ENCODE peak calls at places on chromosomes 6 and 20, in four cellular contexts. P is HL-60, Z is K562, X is GM12878. R is an unnamed sample.

GRCh38 chr6:145015739-145016558 is 719.4 kb downstream of the EPM2A start:
- DNase-seq in Z (peak), X (peak), P (peak), R (peak)

GRCh38 chr6:107079429-107079828 is 35.9 kb downstream of the BEND3 start:
- DNase-seq in P (peak), Z (peak), X (no peak), R (no peak)

GRCh38 chr20:4076671-4077070 is 61.3 kb upstream of the RNF24 start:
- DNase-seq in Z (no peak), P (no peak), X (no peak), R (no peak)

GRCh38 chr6:143999406-143999805 is 8.7 kb downstream of the PLAGL1 start:
- DNase-seq in X (no peak), P (no peak), Z (no peak), R (no peak)

GRCh38 chr20:31670371-31671228 is 32.9 kb downstream of the COX4I2 start:
- DNase-seq in X (no peak), Z (peak), P (no peak), R (no peak)

GRCh38 chr6:112010328-112010727 is 43.6 kb upstream of the CCN6 start:
- DNase-seq in P (no peak), Z (no peak), X (no peak), R (no peak)

GRCh38 chr6:158018370-158018771 is 36.7 kb downstream of the SYNJ2 start:
- DNase-seq in X (no peak), P (no peak), Z (no peak), R (no peak)

GRCh38 chr20:23295934-23296333 is 54.7 kb upstream of the NXT1 start:
- DNase-seq in Z (no peak), P (no peak), X (no peak), R (no peak)

GRCh38 chr6:161232467-161232866 is 41.4 kb downstream of the AGPAT4 start:
- DNase-seq in X (no peak), P (no peak), Z (no peak), R (no peak)

GRCh38 chr20:39269031-39269461 is 306.9 kb downstream of the DHX35 start:
- DNase-seq in Z (peak), P (no peak), X (no peak), R (peak)

GRCh38 chr6:55841341-55841740 is 34.0 kb downstream of the BMP5 start:
- DNase-seq in Z (no peak), X (no peak), P (no peak), R (no peak)

DNA sequence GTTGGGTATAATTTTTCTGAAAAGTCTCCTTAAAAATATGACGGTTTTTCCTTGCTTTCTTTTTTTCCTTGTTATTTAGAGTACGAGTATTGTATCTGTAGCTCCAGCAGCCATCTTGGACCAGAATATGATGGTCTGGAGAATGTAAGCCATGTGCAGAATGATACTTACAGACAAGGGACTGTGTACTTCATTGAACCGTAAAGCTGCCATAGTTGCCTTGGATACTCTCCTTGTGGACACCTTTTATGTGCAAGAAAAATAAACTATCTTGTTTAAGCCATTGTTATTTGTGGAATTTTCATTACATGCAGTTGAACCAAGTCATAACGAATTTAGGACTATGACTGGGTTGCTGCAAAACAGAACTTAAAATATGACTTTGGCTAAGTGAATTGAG is 485.7 kb upstream of the CITED2 start:
- DNase-seq in Z (no peak), P (no peak), X (no peak), R (no peak)
- TF ChIP-seq POLR2AphosphoS5 in Z (no peak), P (no peak), X (no peak), R (no peak)

DNA sequence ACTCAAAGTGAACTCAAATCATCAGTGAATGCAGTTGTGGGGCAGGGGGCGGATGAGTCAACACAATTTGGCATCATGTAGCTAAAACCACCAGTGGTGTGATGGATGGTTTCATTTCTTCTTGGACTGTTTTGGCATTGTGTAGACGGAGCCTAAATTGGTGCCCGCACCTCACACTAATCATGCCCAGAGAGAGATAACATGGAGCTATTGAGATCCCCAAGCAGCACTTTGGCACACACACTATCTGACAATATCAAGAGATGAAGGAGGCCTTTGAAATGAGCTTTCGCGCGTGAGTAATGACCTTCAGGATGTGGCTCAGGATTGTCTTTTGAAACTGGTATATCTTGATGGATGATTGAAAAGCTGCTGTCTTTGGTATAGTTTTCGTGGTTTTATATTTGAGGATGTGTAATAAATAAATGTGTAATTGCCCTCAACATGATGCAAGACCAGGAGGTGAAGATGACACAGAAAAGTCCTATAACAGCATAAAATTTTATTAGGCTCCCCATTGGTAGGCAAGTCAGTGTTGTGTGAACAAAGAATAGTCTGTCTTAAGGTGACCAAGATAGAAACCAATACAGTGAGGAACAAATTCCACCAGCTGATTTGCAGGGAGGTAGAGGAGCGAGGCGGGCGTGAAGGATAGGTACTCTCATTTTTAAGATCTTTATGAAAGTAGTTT is 174.2 kb downstream of the TSHZ2 start:
- DNase-seq in Z (no peak), P (no peak), X (no peak), R (no peak)
- TF ChIP-seq SPI1 in Z (no peak), P (no peak), X (no peak), R (no peak)

GRCh38 chr20:32966382-32966781 is 37.9 kb downstream of the SUN5 start:
- DNase-seq in Z (no peak), X (no peak), P (no peak), R (no peak)

GRCh38 chr20:32965115-32965514 is 39.1 kb downstream of the SUN5 start:
- DNase-seq in X (no peak), P (no peak), Z (no peak), R (no peak)

GRCh38 chr20:32965581-32966373 is 38.5 kb downstream of the SUN5 start:
- DNase-seq in P (no peak), Z (no peak), X (no peak), R (no peak)

GRCh38 chr20:32963176-32963575 is 41.1 kb downstream of the SUN5 start:
- DNase-seq in X (no peak), Z (no peak), P (no peak), R (no peak)

DNA sequence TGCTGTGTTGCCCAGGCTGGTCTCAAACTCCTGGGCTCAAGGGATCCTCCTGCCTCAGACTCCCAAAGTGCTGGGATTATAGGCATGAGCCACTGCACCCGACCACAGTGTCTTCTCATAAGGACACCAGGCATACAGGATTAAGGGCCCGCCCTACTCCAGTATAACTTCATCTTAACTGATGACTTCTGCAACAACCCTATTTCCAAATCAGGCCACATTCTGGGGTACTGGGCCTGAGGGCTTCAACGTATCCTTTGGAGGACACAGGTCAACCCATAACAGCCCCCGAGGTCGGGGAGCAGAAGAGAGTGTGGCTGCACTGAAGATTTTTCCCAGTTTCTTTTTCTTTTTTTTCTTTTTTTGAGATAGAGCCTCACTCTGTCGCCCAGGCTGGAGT is 39.7 kb downstream of the SUN5 start:
- DNase-seq in P (no peak), X (no peak), Z (no peak), R (no peak)
- TF ChIP-seq POLR2AphosphoS5 in P (no peak), X (no peak), Z (no peak), R (no peak)

GRCh38 chr6:16498237-16498636 is 259.9 kb downstream of the GMPR start:
- DNase-seq in Z (no peak), X (no peak), P (no peak), R (no peak)
- TF ChIP-seq SPI1 in Z (no peak), X (no peak), P (no peak), R (no peak)

GRCh38 chr20:49775229-49775693 is 37.4 kb upstream of the SLC9A8 start:
- DNase-seq in Z (peak), X (no peak), P (peak), R (no peak)
- TF ChIP-seq POLR2AphosphoS5 in Z (no peak), X (no peak), P (no peak), R (no peak)

DNA sequence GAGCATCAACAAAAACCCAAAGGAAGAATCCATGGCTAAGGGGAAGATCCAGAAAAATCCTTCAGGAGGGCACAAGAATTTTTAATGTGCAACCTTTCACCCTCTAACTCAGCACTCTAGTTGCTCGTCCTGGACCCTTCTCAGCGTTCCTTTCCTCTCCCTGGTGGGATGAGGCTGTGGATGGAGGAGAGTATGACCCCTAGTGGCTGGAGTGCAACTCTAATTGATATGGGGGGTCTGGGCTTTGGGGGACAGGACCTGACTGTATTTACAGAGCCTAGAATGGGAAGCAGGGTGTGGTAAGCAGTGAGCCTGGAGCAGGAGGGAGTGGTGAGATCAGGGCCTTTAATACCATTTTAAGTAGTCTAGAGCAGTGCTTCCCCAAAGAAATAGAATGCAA is 83.9 kb upstream of the CEP85L start:
- DNase-seq in X (no peak), P (no peak), Z (peak), R (no peak)
- TF ChIP-seq SPI1 in X (no peak), P (no peak), Z (no peak), R (no peak)

R was measured in GM12891.